ENCODE peak calls at places on chromosome 20, in seven cellular contexts. O is left cardiac atrium; T is NCI-H460; E is endothelial cell; M is brain microvascular endothelial cell; U is mesothelial cell of epicardium; W is activated CD8-positive, alpha-beta memory T cell treated with anti-CD3 and anti-CD28 coated beads for 48 hours. A is an unnamed sample.

GRCh38 chr20:10553326-10553984 is 118.3 kb downstream of the SLX4IP start:
- DNase-seq in O (peak; percentile 75), T (peak; percentile 67), E (peak; percentile 64), M (peak; percentile 86), U (peak; percentile 32), W (no peak), A (no peak)

GRCh38 chr20:51807864-51808263 is 5.5 kb upstream of the SALL4 start:
- DNase-seq in O (no peak), T (no peak), E (no peak), M (no peak), U (no peak), W (no peak), A (no peak)

GRCh38 chr20:49310695-49311094 is 32.8 kb upstream of the ZNFX1 start:
- DNase-seq in O (no peak), T (no peak), E (no peak), M (peak; percentile 14), U (no peak), W (no peak), A (no peak)

GRCh38 chr20:36181934-36182603 is 27.5 kb downstream of the EPB41L1 start:
- DNase-seq in O (no peak), T (no peak), E (no peak), M (peak; percentile 74), U (no peak), W (no peak), A (no peak)

GRCh38 chr20:40343390-40343789 is 345.6 kb downstream of the MAFB start:
- DNase-seq in O (no peak), T (no peak), E (no peak), M (no peak), U (no peak), W (no peak), A (no peak)

GRCh38 chr20:50666709-50667310 is 24.5 kb downstream of the RIPOR3 start:
- DNase-seq in O (no peak), T (no peak), E (no peak), M (no peak), U (no peak), W (no peak), A (no peak)

GRCh38 chr20:57991211-57991841 is 237.1 kb downstream of the ANKRD60 start:
- DNase-seq in O (peak; percentile 29), T (no peak), E (no peak), M (no peak), U (no peak), W (no peak), A (no peak)

GRCh38 chr20:63846128-63846771 is 15.0 kb upstream of the ABHD16B start:
- DNase-seq in O (peak; percentile 78), T (no peak), E (no peak), M (no peak), U (no peak), W (no peak), A (no peak)

GRCh38 chr20:46568570-46569129 is 18.2 kb upstream of the OCSTAMP start:
- DNase-seq in O (peak; percentile 91), T (no peak), E (no peak), M (peak; percentile 61), U (peak; percentile 78), W (no peak), A (peak; percentile 1)

GRCh38 chr20:35515949-35516645 is 13.4 kb downstream of the C20orf173 start:
- DNase-seq in O (no peak), T (no peak), E (no peak), M (peak; percentile 87), U (no peak), W (no peak), A (no peak)

GRCh38 chr20:13139459-13140150 is 81.5 kb upstream of the ISM1 start:
- DNase-seq in O (no peak), T (no peak), E (no peak), M (no peak), U (no peak), W (no peak), A (no peak)

GRCh38 chr20:53901064-53901463 is 169.3 kb downstream of the BCAS1 start:
- DNase-seq in O (no peak), T (no peak), E (no peak), M (peak; percentile 56), U (no peak), W (no peak), A (no peak)

A was measured in NCI-H1048.